ENCODE peak calls at places on chromosomes 7 and 10, in seven cellular contexts. C, F, U, D, Z, Y and X are unnamed samples.

GRCh38 chr10:11425672-11426071 is 185.8 kb downstream of the USP6NL start:
- DNase-seq in Z (no peak), D (no peak), Y (no peak), F (no peak), U (no peak), C (no peak), X (peak; percentile 39)

GRCh38 chr7:145156834-145157233 is 321.0 kb upstream of the TPK1 start:
- DNase-seq in D (no peak), U (no peak), C (no peak), Z (no peak), Y (no peak), F (no peak), X (no peak)

GRCh38 chr10:119726291-119727261 is 726 bp downstream of the INPP5F start:
- DNase-seq in F (no peak), U (no peak), Z (no peak), Y (no peak), D (no peak), C (no peak), X (no peak)

GRCh38 chr7:148567524-148567923 is 23.0 kb upstream of the C7orf33 start:
- DNase-seq in U (no peak), F (no peak), Y (no peak), C (no peak), Z (no peak), D (no peak), X (no peak)

GRCh38 chr10:33524966-33525365 is 190.5 kb upstream of the NRP1 start:
- DNase-seq in C (no peak), U (peak; percentile 71), Z (no peak), F (peak; percentile 28), Y (peak; percentile 71), D (no peak), X (peak; percentile 45)

GRCh38 chr10:110901954-110902819 is 16.8 kb downstream of the BBIP1 start:
- DNase-seq in C (no peak), U (peak; percentile 93), F (peak; percentile 94), Z (no peak), Y (peak; percentile 87), D (no peak), X (peak; percentile 83)

GRCh38 chr7:134028853-134029252 is 98.3 kb upstream of the LRGUK start:
- DNase-seq in D (no peak), Z (no peak), Y (no peak), U (no peak), C (no peak), F (no peak), X (no peak)

GRCh38 chr10:45557275-45557905 is 115.2 kb downstream of the ZFAND4 start:
- DNase-seq in C (no peak), F (no peak), U (no peak), D (no peak), Z (no peak), Y (no peak), X (peak; percentile 44)

GRCh38 chr10:100020161-100020882 is 10.6 kb upstream of the DNMBP start:
- DNase-seq in U (no peak), C (no peak), D (no peak), F (no peak), Y (no peak), Z (no peak), X (no peak)